ENCODE peak calls at places on chromosome 19, in eight cellular contexts. J is AG08396; B is cardiac fibroblast; G is CD8-positive, alpha-beta memory T cell; O is HuH-7.5; N is stimulated activated CD8-positive, alpha-beta memory T cell treated with anti-CD3 and anti-CD28 coated beads, Interleukin-7, amount 100 ng/mL, for 24 hours; L is activated CD4-positive, alpha-beta T cell treated with anti-CD3 and anti-CD28 coated beads, Interleukin-2, amount 50 U/mL, for 48 hours; E is activated effector memory CD4-positive, alpha-beta T cell treated with Interleukin-2 at 50 U/mL for 16 hours. Q is an unnamed sample.

GRCh38 chr19:56261145-56261544 is 11.4 kb upstream of the EDDM13 start:
- DNase-seq in J (no peak), B (no peak), G (no peak), O (no peak), N (no peak), L (no peak), E (no peak), Q (no peak)

GRCh38 chr19:12779162-12779993 is 4.0 kb upstream of the HOOK2 start:
- DNase-seq in J (peak; percentile 60), B (peak; percentile 96), G (no peak), O (no peak), N (no peak), L (no peak), E (no peak), Q (peak; percentile 62)

GRCh38 chr19:15285896-15286591 is 46.3 kb downstream of the BRD4 start:
- DNase-seq in J (no peak), B (no peak), G (no peak), O (no peak), N (no peak), L (no peak), E (no peak), Q (no peak)

GRCh38 chr19:53927745-53928144 is 18.7 kb downstream of the CACNG7 start:
- DNase-seq in J (peak; percentile 61), B (peak; percentile 72), G (no peak), O (peak; percentile 55), N (no peak), L (peak; percentile 32), E (no peak), Q (no peak)

GRCh38 chr19:4369888-4370260 is 26.5 kb downstream of the MPND start:
- DNase-seq in J (no peak), B (no peak), G (peak; percentile 72), O (no peak), N (peak; percentile 48), L (peak; percentile 83), E (peak; percentile 66), Q (no peak)

GRCh38 chr19:45777395-45777961 is 4.8 kb downstream of the DMPK start:
- DNase-seq in J (no peak), B (no peak), G (no peak), O (no peak), N (no peak), L (no peak), E (no peak), Q (no peak)

GRCh38 chr19:5687360-5688198 is 2.5 kb upstream of the RPL36 start:
- DNase-seq in J (no peak), B (no peak), G (no peak), O (no peak), N (no peak), L (no peak), E (no peak), Q (no peak)

GRCh38 chr19:49896863-49897621 is at the start of gene IL4I1:
- DNase-seq in J (no peak), B (peak; percentile 40), G (peak; percentile 78), O (no peak), N (peak; percentile 33), L (peak; percentile 71), E (peak; percentile 51), Q (no peak)

GRCh38 chr19:37986048-37986750 is 79.2 kb downstream of the SIPA1L3 start:
- DNase-seq in J (no peak), B (no peak), G (no peak), O (no peak), N (no peak), L (no peak), E (no peak), Q (no peak)

GRCh38 chr19:38877781-38878574 is at the start of gene RINL:
- DNase-seq in J (no peak), B (no peak), G (peak; percentile 66), O (no peak), N (no peak), L (peak; percentile 71), E (peak; percentile 68), Q (no peak)

GRCh38 chr19:7778081-7778480 is 15.0 kb downstream of the CLEC4M start:
- DNase-seq in J (no peak), B (no peak), G (no peak), O (no peak), N (no peak), L (no peak), E (no peak), Q (no peak)

GRCh38 chr19:27735314-27735713 is 1477.6 kb downstream of the UQCRFS1 start:
- DNase-seq in J (no peak), B (no peak), G (no peak), O (no peak), N (no peak), L (no peak), E (no peak), Q (no peak)

GRCh38 chr19:45130236-45130635 is 30.5 kb downstream of the NKPD1 start:
- DNase-seq in J (no peak), B (no peak), G (no peak), O (no peak), N (no peak), L (no peak), E (no peak), Q (no peak)

GRCh38 chr19:41325947-41326706 is 16.2 kb downstream of the CCDC97 start:
- DNase-seq in J (peak; percentile 67), B (no peak), G (no peak), O (peak; percentile 68), N (no peak), L (no peak), E (no peak), Q (no peak)

GRCh38 chr19:43872547-43873336 is 45.6 kb downstream of the ZNF283 start:
- DNase-seq in J (no peak), B (no peak), G (no peak), O (no peak), N (no peak), L (no peak), E (no peak), Q (peak; percentile 18)

GRCh38 chr19:38657633-38658222 is 10.3 kb downstream of the ACTN4 start:
- DNase-seq in J (peak; percentile 60), B (peak; percentile 68), G (no peak), O (no peak), N (no peak), L (no peak), E (no peak), Q (peak; percentile 96)

GRCh38 chr19:39845172-39845571 is 1.0 kb downstream of the FBL start:
- DNase-seq in J (no peak), B (no peak), G (no peak), O (no peak), N (no peak), L (no peak), E (no peak), Q (peak; percentile 28)

GRCh38 chr19:18416778-18417249 is 2.4 kb upstream of the SSBP4 start:
- DNase-seq in J (peak; percentile 93), B (peak; percentile 96), G (peak; percentile 73), O (peak; percentile 91), N (no peak), L (peak; percentile 66), E (peak; percentile 41), Q (peak; percentile 91)

GRCh38 chr19:4606921-4607678 is 32.2 kb upstream of the TNFAIP8L1 start:
- DNase-seq in J (no peak), B (peak; percentile 70), G (no peak), O (peak; percentile 43), N (no peak), L (no peak), E (no peak), Q (no peak)

GRCh38 chr19:7851623-7852500 is 21.8 kb downstream of the EVI5L start:
- DNase-seq in J (no peak), B (no peak), G (no peak), O (no peak), N (no peak), L (no peak), E (no peak), Q (no peak)

GRCh38 chr19:15237759-15238638 is 5.8 kb upstream of the EPHX3 start:
- DNase-seq in J (no peak), B (no peak), G (no peak), O (no peak), N (no peak), L (no peak), E (no peak), Q (no peak)

GRCh38 chr19:1819976-1820255 is 7.8 kb upstream of the ATP8B3 start:
- DNase-seq in J (no peak), B (no peak), G (no peak), O (no peak), N (no peak), L (no peak), E (no peak), Q (no peak)

GRCh38 chr19:53608381-53608780 is 23.4 kb upstream of the DPRX start:
- DNase-seq in J (no peak), B (no peak), G (no peak), O (no peak), N (no peak), L (no peak), E (no peak), Q (no peak)

GRCh38 chr19:49907745-49908446 is 11.2 kb upstream of the IL4I1 start:
- DNase-seq in J (no peak), B (no peak), G (no peak), O (no peak), N (no peak), L (no peak), E (no peak), Q (no peak)

GRCh38 chr19:2775556-2776430 is 7.3 kb downstream of the SGTA start:
- DNase-seq in J (no peak), B (peak; percentile 39), G (peak; percentile 53), O (no peak), N (peak; percentile 45), L (peak; percentile 76), E (peak; percentile 38), Q (no peak)

Q was measured in A549.